ENCODE peak calls at places on chromosomes 1 and 21, in ten cellular contexts. One of them, this sample, is unnamed.

GRCh38 chr1:212782422-212783154 is 9.0 kb downstream of the NSL1 start:
- ATAC-seq in gastrocnemius medialis: no peak
- ATAC-seq in HCT116: peak
- ATAC-seq in body of pancreas: no peak
- ATAC-seq in right lobe of liver: peak
- ATAC-seq in upper lobe of left lung: no peak
- ATAC-seq in heart left ventricle: no peak
- ATAC-seq in HepG2: no peak
- ATAC-seq in K562: peak
- ATAC-seq in A549: peak
- ATAC-seq in this sample: peak

GRCh38 chr1:12051361-12051760 is 11.7 kb upstream of the TNFRSF8 start:
- ATAC-seq in right lobe of liver: no peak
- ATAC-seq in HCT116: no peak
- ATAC-seq in HepG2: no peak
- ATAC-seq in A549: no peak
- ATAC-seq in K562: no peak
- ATAC-seq in upper lobe of left lung: no peak
- ATAC-seq in body of pancreas: no peak
- ATAC-seq in gastrocnemius medialis: no peak
- ATAC-seq in heart left ventricle: no peak
- ATAC-seq in this sample: no peak

GRCh38 chr21:20999567-21000169 is 1.5 kb downstream of the NCAM2 start:
- ATAC-seq in body of pancreas: no peak
- ATAC-seq in HepG2: peak
- ATAC-seq in A549: peak
- ATAC-seq in upper lobe of left lung: peak
- ATAC-seq in heart left ventricle: no peak
- ATAC-seq in gastrocnemius medialis: peak
- ATAC-seq in right lobe of liver: peak
- ATAC-seq in K562: peak
- ATAC-seq in HCT116: no peak
- ATAC-seq in this sample: no peak

GRCh38 chr1:42753070-42753469 is 13.0 kb upstream of the CLDN19 start:
- ATAC-seq in upper lobe of left lung: no peak
- ATAC-seq in HepG2: no peak
- ATAC-seq in body of pancreas: no peak
- ATAC-seq in heart left ventricle: no peak
- ATAC-seq in HCT116: no peak
- ATAC-seq in A549: no peak
- ATAC-seq in gastrocnemius medialis: no peak
- ATAC-seq in right lobe of liver: no peak
- ATAC-seq in K562: no peak
- ATAC-seq in this sample: no peak

GRCh38 chr1:172991674-172992400 is 58.9 kb downstream of the TNFSF18 start:
- ATAC-seq in HepG2: no peak
- ATAC-seq in right lobe of liver: no peak
- ATAC-seq in body of pancreas: no peak
- ATAC-seq in upper lobe of left lung: no peak
- ATAC-seq in heart left ventricle: no peak
- ATAC-seq in K562: no peak
- ATAC-seq in gastrocnemius medialis: no peak
- ATAC-seq in HCT116: no peak
- ATAC-seq in A549: no peak
- ATAC-seq in this sample: no peak

GRCh38 chr1:47849611-47850261 is 147.4 kb downstream of the TRABD2B start:
- ATAC-seq in A549: no peak
- ATAC-seq in right lobe of liver: no peak
- ATAC-seq in gastrocnemius medialis: peak
- ATAC-seq in K562: no peak
- ATAC-seq in heart left ventricle: no peak
- ATAC-seq in HepG2: no peak
- ATAC-seq in HCT116: no peak
- ATAC-seq in body of pancreas: no peak
- ATAC-seq in upper lobe of left lung: no peak
- ATAC-seq in this sample: peak

GRCh38 chr1:117562581-117563491 is 43.0 kb upstream of the TENT5C start:
- ATAC-seq in body of pancreas: peak
- ATAC-seq in right lobe of liver: peak
- ATAC-seq in HepG2: no peak
- ATAC-seq in heart left ventricle: no peak
- ATAC-seq in gastrocnemius medialis: no peak
- ATAC-seq in upper lobe of left lung: peak
- ATAC-seq in HCT116: no peak
- ATAC-seq in A549: no peak
- ATAC-seq in K562: no peak
- ATAC-seq in this sample: no peak

GRCh38 chr1:153652795-153653507 is 5.6 kb upstream of the SNAPIN start:
- ATAC-seq in HCT116: no peak
- ATAC-seq in upper lobe of left lung: peak
- ATAC-seq in heart left ventricle: peak
- ATAC-seq in A549: no peak
- ATAC-seq in body of pancreas: peak
- ATAC-seq in gastrocnemius medialis: no peak
- ATAC-seq in right lobe of liver: peak
- ATAC-seq in K562: no peak
- ATAC-seq in HepG2: no peak
- ATAC-seq in this sample: peak

GRCh38 chr1:231211005-231211857 is 29.8 kb upstream of the GNPAT start:
- ATAC-seq in upper lobe of left lung: peak
- ATAC-seq in body of pancreas: peak
- ATAC-seq in HepG2: peak
- ATAC-seq in right lobe of liver: peak
- ATAC-seq in gastrocnemius medialis: peak
- ATAC-seq in heart left ventricle: peak
- ATAC-seq in A549: peak
- ATAC-seq in K562: peak
- ATAC-seq in HCT116: peak
- ATAC-seq in this sample: peak
- TF ChIP-seq POLR2A in upper lobe of left lung: no peak
- TF ChIP-seq POLR2A in body of pancreas: no peak
- TF ChIP-seq POLR2A in HepG2: no peak
- TF ChIP-seq POLR2A in right lobe of liver: no peak
- TF ChIP-seq POLR2A in gastrocnemius medialis: no peak
- TF ChIP-seq POLR2A in heart left ventricle: no peak
- TF ChIP-seq POLR2A in A549: no peak
- TF ChIP-seq POLR2A in K562: no peak
- TF ChIP-seq POLR2A in HCT116: no peak
- TF ChIP-seq POLR2A in this sample: no peak

GRCh38 chr1:112357467-112357866 is 38.5 kb upstream of the CTTNBP2NL start:
- ATAC-seq in gastrocnemius medialis: no peak
- ATAC-seq in HCT116: no peak
- ATAC-seq in upper lobe of left lung: no peak
- ATAC-seq in A549: no peak
- ATAC-seq in heart left ventricle: no peak
- ATAC-seq in body of pancreas: no peak
- ATAC-seq in K562: no peak
- ATAC-seq in HepG2: no peak
- ATAC-seq in right lobe of liver: no peak
- ATAC-seq in this sample: no peak

GRCh38 chr1:112363636-112364035 is 32.4 kb upstream of the CTTNBP2NL start:
- ATAC-seq in HCT116: no peak
- ATAC-seq in K562: no peak
- ATAC-seq in HepG2: no peak
- ATAC-seq in heart left ventricle: no peak
- ATAC-seq in right lobe of liver: no peak
- ATAC-seq in gastrocnemius medialis: no peak
- ATAC-seq in body of pancreas: no peak
- ATAC-seq in A549: no peak
- ATAC-seq in upper lobe of left lung: no peak
- ATAC-seq in this sample: no peak

GRCh38 chr1:112358798-112359408 is 37.1 kb upstream of the CTTNBP2NL start:
- ATAC-seq in HCT116: peak
- ATAC-seq in right lobe of liver: peak
- ATAC-seq in A549: peak
- ATAC-seq in K562: peak
- ATAC-seq in upper lobe of left lung: peak
- ATAC-seq in body of pancreas: peak
- ATAC-seq in heart left ventricle: peak
- ATAC-seq in gastrocnemius medialis: peak
- ATAC-seq in HepG2: peak
- ATAC-seq in this sample: peak

GRCh38 chr1:112358061-112358770 is 37.8 kb upstream of the CTTNBP2NL start:
- ATAC-seq in upper lobe of left lung: no peak
- ATAC-seq in heart left ventricle: no peak
- ATAC-seq in K562: no peak
- ATAC-seq in body of pancreas: no peak
- ATAC-seq in A549: no peak
- ATAC-seq in gastrocnemius medialis: no peak
- ATAC-seq in right lobe of liver: no peak
- ATAC-seq in HepG2: no peak
- ATAC-seq in HCT116: no peak
- ATAC-seq in this sample: no peak

GRCh38 chr1:112359961-112360767 is 35.9 kb upstream of the CTTNBP2NL start:
- ATAC-seq in body of pancreas: peak
- ATAC-seq in gastrocnemius medialis: peak
- ATAC-seq in HepG2: peak
- ATAC-seq in heart left ventricle: peak
- ATAC-seq in K562: no peak
- ATAC-seq in upper lobe of left lung: peak
- ATAC-seq in A549: no peak
- ATAC-seq in right lobe of liver: peak
- ATAC-seq in HCT116: no peak
- ATAC-seq in this sample: peak
- TF ChIP-seq POLR2A in body of pancreas: no peak
- TF ChIP-seq POLR2A in gastrocnemius medialis: peak
- TF ChIP-seq POLR2A in HepG2: no peak
- TF ChIP-seq POLR2A in heart left ventricle: no peak
- TF ChIP-seq POLR2A in K562: no peak
- TF ChIP-seq POLR2A in upper lobe of left lung: no peak
- TF ChIP-seq POLR2A in A549: no peak
- TF ChIP-seq POLR2A in right lobe of liver: no peak
- TF ChIP-seq POLR2A in HCT116: no peak
- TF ChIP-seq POLR2A in this sample: no peak

GRCh38 chr1:207459008-207459407 is 4.9 kb downstream of the CR2 start:
- ATAC-seq in body of pancreas: no peak
- ATAC-seq in upper lobe of left lung: no peak
- ATAC-seq in gastrocnemius medialis: no peak
- ATAC-seq in HepG2: no peak
- ATAC-seq in HCT116: no peak
- ATAC-seq in A549: no peak
- ATAC-seq in heart left ventricle: no peak
- ATAC-seq in right lobe of liver: no peak
- ATAC-seq in K562: no peak
- ATAC-seq in this sample: no peak

GRCh38 chr1:207458409-207458808 is 4.3 kb downstream of the CR2 start:
- ATAC-seq in HCT116: no peak
- ATAC-seq in body of pancreas: no peak
- ATAC-seq in HepG2: no peak
- ATAC-seq in K562: no peak
- ATAC-seq in right lobe of liver: no peak
- ATAC-seq in heart left ventricle: no peak
- ATAC-seq in upper lobe of left lung: no peak
- ATAC-seq in gastrocnemius medialis: no peak
- ATAC-seq in A549: no peak
- ATAC-seq in this sample: no peak

GRCh38 chr1:207453710-207454045 is 450 bp upstream of the CR2 start:
- ATAC-seq in HepG2: no peak
- ATAC-seq in right lobe of liver: no peak
- ATAC-seq in body of pancreas: no peak
- ATAC-seq in HCT116: peak
- ATAC-seq in A549: peak
- ATAC-seq in upper lobe of left lung: peak
- ATAC-seq in gastrocnemius medialis: no peak
- ATAC-seq in K562: no peak
- ATAC-seq in heart left ventricle: no peak
- ATAC-seq in this sample: no peak

GRCh38 chr1:207455183-207455754 is 1.1 kb downstream of the CR2 start:
- ATAC-seq in HepG2: no peak
- ATAC-seq in HCT116: no peak
- ATAC-seq in heart left ventricle: no peak
- ATAC-seq in body of pancreas: no peak
- ATAC-seq in K562: no peak
- ATAC-seq in right lobe of liver: no peak
- ATAC-seq in upper lobe of left lung: no peak
- ATAC-seq in gastrocnemius medialis: no peak
- ATAC-seq in A549: no peak
- ATAC-seq in this sample: no peak

DNA sequence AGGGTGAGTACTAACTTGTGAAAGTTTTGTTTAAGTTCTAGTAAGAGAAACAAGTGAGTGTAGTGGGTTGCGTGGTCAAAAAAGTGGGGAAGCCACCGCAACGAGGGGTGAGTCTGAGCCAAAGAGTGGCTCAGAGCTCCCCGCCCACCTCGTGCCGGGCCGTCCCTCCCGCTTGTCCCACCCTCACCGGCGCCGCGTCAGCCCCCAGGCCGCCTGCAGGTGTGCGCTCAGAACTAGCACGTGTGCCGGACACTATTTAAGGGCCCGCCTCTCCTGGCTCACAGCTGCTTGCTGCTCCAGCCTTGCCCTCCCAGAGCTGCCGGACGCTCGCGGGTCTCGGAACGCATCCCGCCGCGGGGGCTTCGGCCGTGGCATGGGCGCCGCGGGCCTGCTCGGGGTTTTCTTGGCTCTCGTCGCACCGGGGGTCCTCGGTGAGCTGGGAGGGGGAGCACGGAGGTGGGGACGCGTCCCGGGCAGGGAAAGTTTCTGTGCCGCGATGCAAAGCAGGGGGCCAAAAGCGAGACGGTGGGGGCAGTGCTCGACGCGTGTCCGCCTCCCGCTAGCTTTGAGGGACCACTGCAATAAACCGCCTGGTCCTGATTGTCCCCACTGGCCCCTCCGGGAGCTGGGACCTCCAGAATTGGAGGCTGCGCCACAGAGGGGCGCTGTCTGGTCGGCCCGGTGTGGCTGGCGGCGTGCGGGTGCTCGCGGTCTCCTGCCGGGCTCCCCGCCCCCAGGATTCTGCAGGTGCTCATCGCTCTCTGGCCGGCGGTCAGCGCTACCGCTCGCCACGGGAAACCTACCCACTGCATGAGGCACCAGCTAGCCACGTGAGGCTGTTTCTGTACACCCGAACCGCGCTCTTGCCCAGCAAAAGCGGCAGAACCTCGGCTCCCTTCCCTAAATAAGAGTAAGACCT is at the start of gene CR2:
- ATAC-seq in heart left ventricle: no peak
- ATAC-seq in upper lobe of left lung: peak
- ATAC-seq in A549: peak
- ATAC-seq in HCT116: peak
- ATAC-seq in right lobe of liver: peak
- ATAC-seq in K562: peak
- ATAC-seq in body of pancreas: peak
- ATAC-seq in HepG2: peak
- ATAC-seq in gastrocnemius medialis: peak
- ATAC-seq in this sample: no peak
- TF ChIP-seq POLR2A in heart left ventricle: no peak
- TF ChIP-seq POLR2A in upper lobe of left lung: no peak
- TF ChIP-seq POLR2A in A549: no peak
- TF ChIP-seq POLR2A in HCT116: no peak
- TF ChIP-seq POLR2A in right lobe of liver: no peak
- TF ChIP-seq POLR2A in K562: no peak
- TF ChIP-seq POLR2A in body of pancreas: no peak
- TF ChIP-seq POLR2A in HepG2: no peak
- TF ChIP-seq POLR2A in gastrocnemius medialis: no peak
- TF ChIP-seq POLR2A in this sample: no peak

DNA sequence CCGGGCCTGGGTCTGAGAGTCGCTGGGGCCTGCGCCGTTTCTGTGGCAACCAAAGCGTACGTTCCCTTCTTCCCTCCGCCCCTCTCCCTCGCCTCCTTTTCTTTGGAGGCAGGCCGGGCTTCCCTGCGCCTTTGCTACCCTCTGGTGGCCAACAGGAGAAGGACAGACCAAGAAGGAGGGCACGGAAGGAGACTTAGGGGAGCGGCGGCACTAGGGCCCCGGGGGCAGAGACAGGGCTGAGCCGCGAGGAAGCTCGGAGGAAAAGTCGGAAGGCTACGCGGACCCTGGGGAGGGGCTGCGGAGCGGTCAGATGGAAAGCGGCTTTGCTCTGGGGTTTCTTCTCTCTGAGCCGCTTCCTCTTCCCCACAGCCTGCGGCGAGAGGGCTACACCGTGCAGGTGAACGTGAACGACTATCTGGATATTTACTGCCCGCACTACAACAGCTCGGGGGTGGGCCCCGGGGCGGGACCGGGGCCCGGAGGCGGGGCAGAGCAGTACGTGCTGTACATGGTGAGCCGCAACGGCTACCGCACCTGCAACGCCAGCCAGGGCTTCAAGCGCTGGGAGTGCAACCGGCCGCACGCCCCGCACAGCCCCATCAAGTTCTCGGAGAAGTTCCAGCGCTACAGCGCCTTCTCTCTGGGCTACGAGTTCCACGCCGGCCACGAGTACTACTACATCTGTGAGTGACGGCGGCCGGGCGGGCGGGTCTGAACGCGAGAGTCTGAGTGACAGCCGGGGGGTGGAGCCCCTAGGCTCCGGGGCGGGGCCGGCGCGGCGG is 6.3 kb downstream of the EFNA3 start:
- ATAC-seq in HCT116: peak
- ATAC-seq in heart left ventricle: peak
- ATAC-seq in A549: peak
- ATAC-seq in upper lobe of left lung: peak
- ATAC-seq in gastrocnemius medialis: peak
- ATAC-seq in body of pancreas: peak
- ATAC-seq in K562: peak
- ATAC-seq in right lobe of liver: peak
- ATAC-seq in HepG2: peak
- ATAC-seq in this sample: peak
- TF ChIP-seq POLR2A in HCT116: no peak
- TF ChIP-seq POLR2A in heart left ventricle: no peak
- TF ChIP-seq POLR2A in A549: peak
- TF ChIP-seq POLR2A in upper lobe of left lung: no peak
- TF ChIP-seq POLR2A in gastrocnemius medialis: peak
- TF ChIP-seq POLR2A in body of pancreas: peak
- TF ChIP-seq POLR2A in K562: peak
- TF ChIP-seq POLR2A in right lobe of liver: peak
- TF ChIP-seq POLR2A in HepG2: no peak
- TF ChIP-seq POLR2A in this sample: no peak